ENCODE peak calls at places on chromosomes 11 and 22, in six cellular contexts. S is HCT116, U is GM12878, C is HepG2, W is K562, D is Panc1. H is an unnamed sample.
A peak's percentile ranks its signal among the peaks of the same experiment; 100 is the strongest.

GRCh38 chr22:26848244-26848920 is 191.0 kb downstream of the MIAT start:
- DNase-seq in D (no peak), C (no peak), U (no peak), W (no peak), S (no peak), H (no peak)

GRCh38 chr11:359181-359714 is 10.1 kb upstream of the B4GALNT4 start:
- DNase-seq in C (no peak), D (no peak), W (peak; percentile 7), S (no peak), U (no peak), H (no peak)

GRCh38 chr11:19905280-19905853 is 192.7 kb downstream of the NAV2 start:
- DNase-seq in C (peak; percentile 51), W (peak; percentile 44), S (peak; percentile 23), D (no peak), U (no peak), H (peak; percentile 58)

GRCh38 chr11:15770798-15771414 is 585.4 kb downstream of the SOX6 start:
- DNase-seq in C (peak; percentile 25), D (no peak), W (peak; percentile 44), U (no peak), S (peak; percentile 13), H (no peak)

GRCh38 chr11:111417766-111418435 is 38.8 kb upstream of the POU2AF1 start:
- DNase-seq in S (no peak), C (no peak), D (no peak), W (no peak), U (peak; percentile 96), H (no peak)

GRCh38 chr11:117843666-117844484 is 19.3 kb upstream of the FXYD2 start:
- DNase-seq in D (peak; percentile 54), C (no peak), S (peak; percentile 54), W (peak; percentile 76), U (no peak), H (peak; percentile 74)

GRCh38 chr11:65260756-65261590 is 789 bp upstream of the POLA2 start:
- DNase-seq in D (no peak), U (no peak), S (no peak), W (no peak), C (no peak), H (peak; percentile 66)

GRCh38 chr11:107468596-107468995 is 11.0 kb upstream of the CWF19L2 start:
- DNase-seq in S (no peak), W (peak; percentile 30), U (no peak), C (no peak), D (no peak), H (peak; percentile 18)

GRCh38 chr22:44567846-44568493 is 69.9 kb upstream of the RTL6 start:
- DNase-seq in U (no peak), W (no peak), C (peak; percentile 45), S (peak; percentile 54), D (no peak), H (no peak)

GRCh38 chr11:10715571-10715970 is 22.0 kb upstream of the IRAG1 start:
- DNase-seq in C (no peak), W (no peak), D (no peak), S (no peak), U (no peak), H (no peak)

GRCh38 chr11:43177938-43178337 is 133.9 kb upstream of the API5 start:
- DNase-seq in W (no peak), D (no peak), U (no peak), C (no peak), S (no peak), H (no peak)

GRCh38 chr22:20237480-20238440 is 30.4 kb downstream of the RTN4R start:
- DNase-seq in S (no peak), C (no peak), U (no peak), W (no peak), D (no peak), H (no peak)

GRCh38 chr22:37802310-37803194 is 5.2 kb upstream of the GCAT start:
- DNase-seq in S (no peak), W (peak; percentile 52), U (no peak), D (no peak), C (peak; percentile 54), H (peak; percentile 92)

GRCh38 chr11:44728491-44728910 is 1.7 kb downstream of the TSPAN18 start:
- DNase-seq in C (no peak), W (no peak), D (no peak), U (no peak), S (no peak), H (peak; percentile 38)

GRCh38 chr11:64192429-64192828 is 6.5 kb downstream of the STIP1 start:
- DNase-seq in U (no peak), D (no peak), S (no peak), W (no peak), C (no peak), H (no peak)

GRCh38 chr11:72989727-72990126 is 152.4 kb downstream of the FCHSD2 start:
- DNase-seq in C (no peak), U (no peak), S (no peak), D (no peak), W (no peak), H (no peak)

GRCh38 chr11:116353517-116353916 is 419.3 kb downstream of the BUD13 start:
- DNase-seq in D (no peak), U (no peak), W (no peak), C (no peak), S (no peak), H (no peak)

GRCh38 chr11:74262725-74263124 is 48.7 kb downstream of the P4HA3 start:
- DNase-seq in U (no peak), S (no peak), W (no peak), D (no peak), C (no peak), H (no peak)
- TF ChIP-seq SIN3A in U (no peak), S (no peak), W (no peak), D (no peak), C (no peak), H (no peak)

GRCh38 chr22:49203863-49204598 is 623.6 kb downstream of the BRD1 start:
- DNase-seq in S (no peak), C (no peak), D (no peak), U (no peak), W (no peak), H (no peak)

GRCh38 chr22:49206281-49206680 is 621.4 kb downstream of the BRD1 start:
- DNase-seq in S (no peak), D (no peak), W (no peak), U (no peak), C (no peak), H (no peak)

GRCh38 chr22:49205401-49205800 is 622.3 kb downstream of the BRD1 start:
- DNase-seq in W (no peak), S (no peak), C (no peak), U (no peak), D (no peak), H (no peak)

GRCh38 chr22:49203091-49203862 is 624.4 kb downstream of the BRD1 start:
- DNase-seq in D (no peak), C (no peak), U (no peak), S (no peak), W (no peak), H (peak; percentile 19)

DNA sequence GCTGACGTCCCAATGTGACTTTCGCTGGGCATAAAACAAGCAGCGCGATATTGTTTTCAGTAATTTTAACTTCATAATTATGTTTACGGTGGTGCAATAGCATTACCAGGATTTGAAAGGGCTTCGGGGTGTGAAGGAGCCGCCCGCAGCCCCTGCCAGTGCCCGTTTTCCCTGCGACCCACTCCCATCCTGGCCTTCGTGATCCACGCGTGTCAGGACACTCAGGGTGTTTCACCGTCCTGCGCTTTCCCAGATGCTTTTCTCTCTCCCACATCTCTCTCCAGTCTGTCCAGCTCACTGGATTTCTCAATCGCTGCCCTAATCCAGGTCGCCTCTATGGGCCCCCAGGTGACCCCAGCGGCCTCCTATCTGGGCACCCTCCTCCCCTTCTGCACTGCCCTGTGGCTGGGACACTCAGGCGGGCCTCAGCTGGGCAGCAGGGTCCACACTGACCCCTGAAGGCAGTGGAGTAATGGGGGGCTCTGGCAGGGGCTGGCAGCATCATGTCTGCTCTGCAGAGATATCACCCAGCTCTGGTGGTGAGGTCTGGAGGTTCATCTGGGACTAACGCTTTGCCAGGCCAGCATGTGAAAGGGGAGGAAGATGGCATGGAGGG is 623.0 kb downstream of the BRD1 start:
- DNase-seq in U (no peak), C (no peak), W (no peak), D (no peak), S (no peak), H (no peak)
- TF ChIP-seq REST in U (no peak), C (no peak), W (no peak), D (no peak), S (no peak), H (no peak)

GRCh38 chr22:39671936-39672335 is 101.4 kb downstream of the CACNA1I start:
- DNase-seq in D (no peak), S (no peak), C (no peak), U (no peak), W (no peak), H (no peak)

GRCh38 chr22:39678862-39679490 is 108.4 kb downstream of the CACNA1I start:
- DNase-seq in S (no peak), C (no peak), U (no peak), W (no peak), D (no peak), H (no peak)

GRCh38 chr22:39675907-39676306 is 105.4 kb downstream of the CACNA1I start:
- DNase-seq in C (no peak), S (no peak), U (no peak), D (no peak), W (no peak), H (no peak)

GRCh38 chr22:39677967-39678366 is 107.4 kb downstream of the CACNA1I start:
- DNase-seq in D (no peak), U (no peak), W (no peak), S (no peak), C (no peak), H (no peak)

GRCh38 chr22:39674536-39674935 is 104.0 kb downstream of the CACNA1I start:
- DNase-seq in D (no peak), U (no peak), S (no peak), W (no peak), C (no peak), H (no peak)
- TF ChIP-seq SIN3A in D (no peak), U (no peak), S (no peak), W (no peak), C (no peak), H (no peak)

DNA sequence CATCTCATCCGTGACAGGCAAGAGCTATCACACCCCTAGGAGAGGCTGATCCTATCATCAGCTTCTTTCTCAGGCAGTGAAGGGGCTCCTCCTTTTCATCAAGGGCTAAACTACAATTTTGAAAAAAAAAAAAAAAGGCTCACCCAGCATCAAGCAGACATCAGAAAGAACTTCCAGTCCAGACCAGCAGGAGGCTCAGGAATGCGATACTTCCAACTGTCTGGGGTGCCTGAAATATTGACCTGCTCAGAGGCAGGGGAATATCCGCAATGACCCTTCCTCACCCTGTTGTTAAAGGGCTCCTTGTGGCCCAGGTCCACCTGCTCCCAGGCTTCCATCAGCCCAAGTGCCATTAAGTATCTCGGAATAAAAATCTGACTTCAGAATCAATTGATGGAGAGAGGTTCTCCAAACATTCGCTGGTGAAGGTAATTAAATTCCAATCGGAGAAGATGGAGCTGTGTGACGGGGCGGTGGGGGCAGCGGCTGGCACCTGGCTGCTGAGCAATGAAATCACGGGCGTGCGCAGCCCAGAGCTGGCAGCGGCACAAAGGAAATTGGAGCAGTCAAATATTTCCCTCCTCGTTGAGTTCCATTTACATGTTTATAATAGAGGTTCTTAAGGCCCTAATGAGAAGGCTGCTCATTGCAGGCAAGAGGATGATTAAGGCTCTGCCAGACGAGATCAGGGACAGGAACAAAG is 68.9 kb upstream of the THY1 start:
- DNase-seq in U (no peak), C (no peak), D (no peak), W (peak; percentile 28), S (no peak), H (no peak)
- TF ChIP-seq REST in U (no peak), C (no peak), D (no peak), W (no peak), S (no peak), H (no peak)

GRCh38 chr22:23396362-23397007 is 183.6 kb downstream of the IGLL1 start:
- DNase-seq in D (no peak), C (no peak), W (no peak), S (no peak), U (no peak), H (no peak)
- TF ChIP-seq SIN3A in D (no peak), C (no peak), W (no peak), S (no peak), U (no peak), H (no peak)

GRCh38 chr11:77687088-77687487 is 49.5 kb upstream of the CLNS1A start:
- DNase-seq in W (no peak), C (no peak), U (no peak), S (no peak), D (no peak), H (no peak)
- TF ChIP-seq REST in W (no peak), C (no peak), U (no peak), S (no peak), D (no peak), H (no peak)